ENCODE peak calls at places on chromosomes 6 and 20, in five cellular contexts. T, Q, E, H and R are unnamed samples.

GRCh38 chr6:26600759-26601158 is 4.0 kb downstream of the ABT1 start:
- DNase-seq in H (no peak), Q (no peak), T (no peak), E (no peak), R (no peak)

GRCh38 chr6:108526739-108527174 is 34.0 kb upstream of the FOXO3 start:
- DNase-seq in E (no peak), Q (no peak), T (no peak), H (peak), R (no peak)

GRCh38 chr6:16799279-16800193 is 38.3 kb upstream of the ATXN1 start:
- DNase-seq in Q (no peak), H (peak), E (no peak), T (no peak), R (no peak)

GRCh38 chr20:58668901-58669286 is 17.8 kb downstream of the STX16 start:
- DNase-seq in E (no peak), T (no peak), H (no peak), Q (no peak), R (no peak)

GRCh38 chr6:151721141-151721540 is 86.3 kb upstream of the ESR1 start:
- DNase-seq in T (no peak), Q (no peak), H (peak), E (no peak), R (no peak)

GRCh38 chr6:12534454-12534853 is 182.1 kb upstream of the PHACTR1 start:
- DNase-seq in Q (no peak), E (no peak), T (no peak), H (no peak), R (no peak)

GRCh38 chr6:42406296-42407280 is 45.1 kb downstream of the TRERF1 start:
- DNase-seq in E (no peak), Q (no peak), T (no peak), H (peak), R (no peak)

GRCh38 chr6:30617565-30618269 is at the start of gene MRPS18B:
- DNase-seq in T (peak), Q (peak), E (peak), H (peak), R (peak)

GRCh38 chr6:7313505-7314165 is 636 bp upstream of the SSR1 start:
- DNase-seq in E (no peak), H (no peak), Q (no peak), T (no peak), R (no peak)

GRCh38 chr6:17714879-17715860 is 8.4 kb upstream of the NUP153 start:
- DNase-seq in E (no peak), H (peak), Q (no peak), T (no peak), R (no peak)

GRCh38 chr20:4449977-4450715 is 271.6 kb upstream of the PRND start:
- DNase-seq in T (no peak), H (peak), E (no peak), Q (no peak), R (no peak)

GRCh38 chr20:44517454-44517853 is 4.4 kb downstream of the SERINC3 start:
- DNase-seq in T (no peak), Q (no peak), H (no peak), E (no peak), R (no peak)

GRCh38 chr20:9319687-9320384 is 194.6 kb upstream of the LAMP5 start:
- DNase-seq in T (no peak), H (no peak), E (no peak), Q (no peak), R (no peak)

GRCh38 chr20:8389381-8390368 is 257.6 kb downstream of the PLCB1 start:
- DNase-seq in T (peak), H (peak), E (no peak), Q (no peak), R (no peak)

GRCh38 chr20:12874933-12875332 is 133.8 kb upstream of the SPTLC3 start:
- DNase-seq in E (no peak), H (no peak), T (no peak), Q (no peak), R (no peak)

GRCh38 chr6:33965766-33966165 is 162.0 kb upstream of the MLN start:
- DNase-seq in E (no peak), Q (no peak), T (no peak), H (no peak), R (no peak)

GRCh38 chr6:157879034-157879872 is 56.2 kb downstream of the SNX9 start:
- DNase-seq in E (no peak), T (no peak), H (no peak), Q (no peak), R (no peak)